ENCODE peak calls at places on chromosomes 3 and 15, in eight cellular contexts. R is cerebellar cortex; S is neuronal stem cell; V is pulmonary artery endothelial cell; F is lower leg skin; B is HS-5; J is T follicular helper cell; G is activated CD4-positive, alpha-beta T cell treated with anti-CD3 and anti-CD28 coated beads, Interleukin-2, amount 50 U/mL, for 48 hours. Z is an unnamed sample.

GRCh38 chr15:65033659-65034269 is 4.3 kb upstream of the MTFMT start:
- DNase-seq in V (no peak), R (peak; percentile 46), B (no peak), F (no peak), S (no peak), G (peak; percentile 20), J (peak; percentile 12), Z (no peak)

GRCh38 chr3:39284457-39284881 is 4.6 kb upstream of the CX3CR1 start:
- DNase-seq in R (no peak), V (no peak), J (no peak), F (no peak), B (no peak), S (no peak), G (no peak), Z (no peak)

GRCh38 chr3:71074416-71074815 is 509.1 kb downstream of the FOXP1 start:
- DNase-seq in V (no peak), J (no peak), B (no peak), G (no peak), S (no peak), R (no peak), F (no peak), Z (no peak)

GRCh38 chr3:60650171-60650570 is 601.1 kb downstream of the FHIT start:
- DNase-seq in F (no peak), J (no peak), V (no peak), S (no peak), R (no peak), B (no peak), G (no peak), Z (no peak)

GRCh38 chr3:102599819-102600576 is 165.2 kb downstream of the ZPLD1 start:
- DNase-seq in S (no peak), B (no peak), G (no peak), R (no peak), J (no peak), V (no peak), F (no peak), Z (no peak)

GRCh38 chr3:115357456-115357855 is 210.4 kb upstream of the ZBTB20 start:
- DNase-seq in J (no peak), B (no peak), V (no peak), F (no peak), S (no peak), R (no peak), G (no peak), Z (no peak)

GRCh38 chr3:15291589-15292541 is 40.5 kb downstream of the SH3BP5 start:
- DNase-seq in B (no peak), G (peak; percentile 64), S (no peak), R (peak; percentile 71), V (peak; percentile 22), F (no peak), J (peak; percentile 40), Z (peak; percentile 71)

GRCh38 chr3:48848816-48849515 is 1.3 kb upstream of the PRKAR2A start:
- DNase-seq in F (no peak), S (no peak), J (no peak), G (no peak), V (no peak), R (no peak), B (no peak), Z (no peak)

GRCh38 chr3:185164428-185165217 is 11.8 kb upstream of the C3orf70 start:
- DNase-seq in S (no peak), J (no peak), V (no peak), R (no peak), G (no peak), F (no peak), B (no peak), Z (no peak)

GRCh38 chr3:23991236-23992050 is 46.4 kb downstream of the NR1D2 start:
- DNase-seq in F (no peak), R (no peak), J (no peak), B (no peak), S (no peak), G (no peak), V (peak; percentile 43), Z (no peak)

GRCh38 chr3:152197451-152197850 is 71.3 kb upstream of the MBNL1 start:
- DNase-seq in V (no peak), B (no peak), F (no peak), J (no peak), R (no peak), S (no peak), G (no peak), Z (no peak)

GRCh38 chr3:104886220-104886995 is 480.3 kb upstream of the ALCAM start:
- DNase-seq in B (no peak), G (no peak), F (no peak), S (no peak), J (no peak), V (no peak), R (no peak), Z (no peak)

GRCh38 chr3:128222771-128223386 is 69.6 kb downstream of the EEFSEC start:
- DNase-seq in J (no peak), V (no peak), G (no peak), S (no peak), R (no peak), B (no peak), F (no peak), Z (no peak)

GRCh38 chr3:108664266-108664665 is 74.7 kb downstream of the DZIP3 start:
- DNase-seq in B (no peak), V (no peak), J (no peak), R (no peak), G (no peak), F (no peak), S (no peak), Z (no peak)

GRCh38 chr3:49723301-49723630 is 485 bp downstream of the GMPPB start:
- DNase-seq in S (no peak), G (peak; percentile 72), V (no peak), J (peak; percentile 56), R (peak; percentile 45), F (no peak), B (no peak), Z (peak; percentile 62)

GRCh38 chr3:66133050-66133757 is 87.6 kb upstream of the SLC25A26 start:
- DNase-seq in F (no peak), J (no peak), R (no peak), B (peak; percentile 61), S (no peak), G (no peak), V (peak; percentile 29), Z (no peak)

Z was measured in T-cell.